ENCODE peak calls at places on chromosomes 2 and 18, in four cellular contexts. U is H9, J is colonic mucosa, L is K562. M is an unnamed sample.

GRCh38 chr2:55779459-55780421 is 86.1 kb upstream of the PNPT1 start:
- DNase-seq in U (no peak), J (no peak), L (no peak), M (no peak)

GRCh38 chr2:69203166-69203985 is 183.7 kb downstream of the GFPT1 start:
- DNase-seq in U (no peak), J (no peak), L (no peak), M (no peak)

GRCh38 chr2:202355993-202356505 is 20.1 kb upstream of the BMPR2 start:
- DNase-seq in U (no peak), J (no peak), L (no peak), M (peak)

GRCh38 chr2:101113441-101114267 is 37.5 kb downstream of the TBC1D8 start:
- DNase-seq in U (peak), J (peak), L (no peak), M (no peak)

GRCh38 chr2:73293534-73294171 is at the start of gene EGR4:
- DNase-seq in U (peak), J (peak), L (peak), M (peak)

GRCh38 chr2:84077504-84077903 is 381.6 kb downstream of the SUCLG1 start:
- DNase-seq in U (peak), J (peak), L (peak), M (peak)

GRCh38 chr2:73268831-73269685 is 15.2 kb downstream of the FBXO41 start:
- DNase-seq in U (peak), J (peak), L (no peak), M (peak)

GRCh38 chr2:158778243-158778642 is 16.9 kb upstream of the DAPL1 start:
- DNase-seq in U (no peak), J (no peak), L (no peak), M (no peak)

GRCh38 chr18:7146067-7146466 is 28.5 kb upstream of the LAMA1 start:
- DNase-seq in U (no peak), J (no peak), L (no peak), M (no peak)

GRCh38 chr2:85813978-85814801 is 60.4 kb downstream of the ATOH8 start:
- DNase-seq in U (peak), J (peak), L (peak), M (peak)

GRCh38 chr2:74430502-74430901 is 9.0 kb downstream of the WDR54 start:
- DNase-seq in U (no peak), J (no peak), L (no peak), M (no peak)
- H3K9ac ChIP-seq in U (no peak), J (no peak), L (peak), M (no peak)

DNA sequence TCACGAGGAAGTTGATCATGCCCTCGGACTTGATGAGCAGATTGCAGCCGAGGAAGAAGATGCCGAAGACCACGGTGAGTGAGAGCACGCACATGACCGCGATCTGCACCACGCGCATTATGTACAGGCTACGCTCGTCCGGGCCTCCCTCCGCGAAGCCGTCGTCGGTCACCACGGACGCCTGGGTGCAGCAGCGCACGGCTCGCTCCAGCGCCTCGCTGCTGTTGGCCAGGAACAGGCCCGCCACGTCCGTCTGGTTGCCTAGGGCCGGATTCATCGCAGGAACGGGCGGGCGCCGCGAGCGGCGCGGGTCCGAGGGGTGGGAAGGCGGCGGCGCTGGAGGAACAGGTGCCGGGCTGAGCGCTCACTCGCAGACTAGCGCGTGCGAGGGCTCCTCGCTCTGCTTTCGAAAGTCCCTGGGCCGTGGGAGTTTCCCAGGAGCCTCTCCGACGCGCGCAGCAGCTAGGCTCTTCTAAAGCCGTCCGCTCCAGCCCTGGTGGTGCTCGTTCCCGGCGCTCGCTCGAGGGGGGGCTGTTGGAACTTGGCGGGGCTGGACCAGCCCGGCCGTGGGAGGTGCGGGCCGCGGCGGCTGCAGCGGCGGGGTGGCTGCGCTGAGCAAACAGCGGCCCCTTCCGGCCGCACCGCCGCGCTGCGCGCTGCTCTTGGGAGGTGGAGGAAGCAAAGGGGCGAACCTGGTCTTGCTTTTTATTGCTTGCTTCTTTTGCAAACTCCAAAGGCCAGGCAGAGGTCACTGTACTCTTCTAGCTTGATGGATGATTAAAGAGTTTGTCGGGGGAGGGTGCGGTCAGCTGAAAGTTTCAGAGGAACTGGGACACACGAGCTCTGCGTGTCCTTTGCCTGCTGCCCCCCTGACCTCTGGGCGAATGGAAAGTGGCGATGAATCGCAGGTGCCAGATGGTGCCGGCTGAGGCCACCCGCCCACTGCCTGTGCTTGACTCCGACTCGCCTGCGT is at the start of gene RPRM:
- DNase-seq in U (peak), J (peak), L (peak), M (peak)
- H3K9ac ChIP-seq in U (peak), J (peak), L (no peak), M (no peak)

GRCh38 chr2:238974061-238974460 is 126.2 kb downstream of the TWIST2 start:
- DNase-seq in U (no peak), J (peak), L (no peak), M (no peak)
- H3K9ac ChIP-seq in U (no peak), J (no peak), L (no peak), M (no peak)

GRCh38 chr2:128319773-128320608 is 1.3 kb upstream of the HS6ST1 start:
- DNase-seq in U (peak), J (no peak), L (peak), M (no peak)
- H3K9ac ChIP-seq in U (no peak), J (no peak), L (no peak), M (no peak)

DNA sequence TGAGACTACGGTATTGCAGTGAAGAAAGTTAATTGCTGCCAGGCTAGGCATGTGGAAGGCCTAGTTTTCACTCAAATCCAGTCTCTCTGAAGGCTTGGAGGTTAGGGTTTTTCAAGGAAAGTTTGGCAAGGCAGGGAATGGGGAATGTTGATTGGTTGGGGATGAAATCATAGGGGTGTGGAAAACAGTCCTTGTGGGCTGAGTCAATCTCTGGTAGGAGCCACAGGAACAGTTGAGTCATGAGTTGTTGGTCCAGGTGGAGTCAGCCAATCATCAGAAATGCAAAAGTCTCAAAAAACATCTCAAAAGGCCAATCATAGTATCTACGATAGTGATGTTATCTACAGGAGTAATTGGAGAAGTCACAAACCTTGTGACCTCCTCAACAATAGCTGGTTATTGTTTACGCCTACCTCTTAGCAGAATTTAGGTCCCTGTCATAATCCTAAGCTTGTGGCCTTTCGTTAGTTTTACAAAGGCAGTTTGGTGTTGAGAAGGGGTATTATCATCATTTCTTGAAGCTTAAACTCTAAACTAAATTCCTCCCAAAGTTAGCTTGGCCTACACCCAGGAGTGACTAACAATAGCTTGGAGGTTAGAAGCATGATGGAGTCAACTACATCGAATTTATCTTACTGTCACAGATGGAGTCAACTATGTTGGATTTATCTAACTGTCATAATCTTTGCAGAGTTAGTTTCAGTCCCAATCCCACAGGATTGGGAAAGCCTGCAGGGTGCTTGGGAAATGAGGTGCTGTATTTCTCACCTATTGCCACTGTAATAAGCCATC is 33.7 kb upstream of the APCDD1 start:
- DNase-seq in U (no peak), J (no peak), L (no peak), M (no peak)
- H3K9ac ChIP-seq in U (no peak), J (no peak), L (no peak), M (no peak)

DNA sequence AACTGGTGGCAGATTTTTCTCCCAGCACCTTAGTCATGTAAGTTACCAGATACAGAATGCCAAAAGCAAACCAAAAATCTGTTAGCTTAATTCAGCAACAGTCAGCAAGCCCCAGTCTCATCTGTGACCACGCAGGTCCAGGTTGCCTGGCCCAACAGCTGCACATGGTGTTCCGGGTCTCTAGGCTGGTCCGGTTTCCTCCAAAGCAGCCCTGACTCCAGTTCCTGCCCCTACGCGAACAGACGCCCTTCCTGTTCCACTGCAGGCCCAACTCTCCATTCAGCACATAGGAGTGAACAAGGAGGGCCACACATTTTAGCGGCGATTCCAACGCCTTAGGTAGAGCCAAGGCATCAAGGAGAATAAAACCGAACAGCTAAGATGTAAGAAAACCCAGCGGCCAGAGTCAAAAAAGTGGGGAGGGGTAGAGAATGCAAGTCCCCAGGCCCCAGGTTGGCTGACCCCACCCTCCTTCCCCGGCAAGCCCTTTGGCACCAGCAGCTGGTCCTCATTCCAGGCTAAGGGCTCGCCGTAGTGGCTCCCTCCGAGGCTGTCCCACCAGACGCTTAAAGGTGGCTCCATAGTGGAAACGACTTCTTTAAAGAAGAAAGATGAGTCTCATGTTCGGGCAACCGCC is 1.5 kb downstream of the STK25 start:
- DNase-seq in U (no peak), J (no peak), L (no peak), M (no peak)
- H3K9ac ChIP-seq in U (peak), J (peak), L (peak), M (peak)

GRCh38 chr2:186274936-186275575 is 211.0 kb upstream of the ZC3H15 start:
- DNase-seq in U (no peak), J (no peak), L (no peak), M (no peak)

GRCh38 chr2:186276909-186277308 is 209.2 kb upstream of the ZC3H15 start:
- DNase-seq in U (no peak), J (no peak), L (no peak), M (no peak)

GRCh38 chr2:186273953-186274352 is 212.1 kb upstream of the ZC3H15 start:
- DNase-seq in U (no peak), J (no peak), L (no peak), M (no peak)
- H3K9ac ChIP-seq in U (no peak), J (no peak), L (no peak), M (no peak)

GRCh38 chr18:72128649-72129048 is 415.5 kb downstream of the CBLN2 start:
- DNase-seq in U (no peak), J (no peak), L (no peak), M (no peak)
- H3K9ac ChIP-seq in U (no peak), J (no peak), L (no peak), M (no peak)

GRCh38 chr2:607709-608108 is 69.5 kb downstream of the TMEM18 start:
- DNase-seq in U (no peak), J (no peak), L (no peak), M (no peak)

GRCh38 chr2:607172-607571 is 70.0 kb downstream of the TMEM18 start:
- DNase-seq in U (no peak), J (no peak), L (no peak), M (no peak)

GRCh38 chr2:604385-604784 is 72.8 kb downstream of the TMEM18 start:
- DNase-seq in U (peak), J (no peak), L (no peak), M (no peak)

GRCh38 chr2:604826-605524 is 72.2 kb downstream of the TMEM18 start:
- DNase-seq in U (no peak), J (no peak), L (no peak), M (no peak)

GRCh38 chr2:605674-606608 is 71.3 kb downstream of the TMEM18 start:
- DNase-seq in U (peak), J (no peak), L (no peak), M (no peak)
- H3K9ac ChIP-seq in U (no peak), J (no peak), L (no peak), M (no peak)

M was measured in Karpas-422.